ENCODE peak calls at places on chromosome 1, in ten cellular contexts. W is GM20000; K is activated T-cell treated with anti-CD3 and anti-CD28 coated beads for 1 hour; R is GM10248; H is erythroblast; D is Right ventricle myocardium superior; I is G401; J is CD4-positive, alpha-beta T cell; Q is endothelial cell; A is lung microvascular endothelial cell. G is an unnamed sample.

GRCh38 chr1:7644086-7644485 is 127.0 kb upstream of the VAMP3 start:
- DNase-seq in W (no peak), K (no peak), R (no peak), H (no peak), D (no peak), I (no peak), J (no peak), Q (no peak), A (no peak), G (no peak)

GRCh38 chr1:51990478-51990965 is at the start of gene RAB3B:
- DNase-seq in W (peak), K (peak), R (peak), H (peak), D (peak), I (peak), J (peak), Q (peak), A (peak), G (peak)

GRCh38 chr1:77016371-77016770 is 149.1 kb downstream of the ST6GALNAC5 start:
- DNase-seq in W (no peak), K (no peak), R (no peak), H (no peak), D (no peak), I (no peak), J (no peak), Q (no peak), A (no peak), G (no peak)

GRCh38 chr1:77378723-77379533 is 97.1 kb downstream of the AK5 start:
- DNase-seq in W (no peak), K (no peak), R (no peak), H (no peak), D (no peak), I (no peak), J (no peak), Q (no peak), A (peak), G (no peak)

GRCh38 chr1:180234369-180235076 is 4.5 kb downstream of the LHX4 start:
- DNase-seq in W (no peak), K (no peak), R (no peak), H (no peak), D (no peak), I (no peak), J (no peak), Q (peak), A (no peak), G (no peak)

GRCh38 chr1:25906644-25907300 is 553 bp upstream of the STMN1 start:
- DNase-seq in W (no peak), K (no peak), R (peak), H (peak), D (no peak), I (peak), J (no peak), Q (no peak), A (no peak), G (no peak)

GRCh38 chr1:79842811-79843210 is 836.3 kb upstream of the ADGRL4 start:
- DNase-seq in W (no peak), K (no peak), R (no peak), H (no peak), D (no peak), I (no peak), J (no peak), Q (no peak), A (no peak), G (no peak)

GRCh38 chr1:56032276-56032675 is 547.1 kb downstream of the PLPP3 start:
- DNase-seq in W (no peak), K (no peak), R (no peak), H (no peak), D (no peak), I (no peak), J (no peak), Q (no peak), A (no peak), G (no peak)

GRCh38 chr1:167210966-167211674 is 9.6 kb upstream of the POU2F1 start:
- DNase-seq in W (no peak), K (no peak), R (no peak), H (no peak), D (no peak), I (no peak), J (no peak), Q (no peak), A (no peak), G (no peak)

GRCh38 chr1:154445040-154445472 is 39.9 kb downstream of the IL6R start:
- DNase-seq in W (peak), K (no peak), R (peak), H (no peak), D (no peak), I (no peak), J (no peak), Q (no peak), A (no peak), G (no peak)

GRCh38 chr1:15352122-15352957 is 57.3 kb upstream of the EFHD2 start:
- DNase-seq in W (no peak), K (no peak), R (no peak), H (no peak), D (no peak), I (no peak), J (no peak), Q (no peak), A (peak), G (no peak)

GRCh38 chr1:172393354-172393753 is 27.1 kb upstream of the C1orf105 start:
- DNase-seq in W (no peak), K (no peak), R (peak), H (no peak), D (no peak), I (no peak), J (no peak), Q (no peak), A (no peak), G (peak)

GRCh38 chr1:108801101-108801500 is 54.6 kb downstream of the STXBP3 start:
- DNase-seq in W (no peak), K (no peak), R (no peak), H (no peak), D (no peak), I (no peak), J (no peak), Q (no peak), A (peak), G (no peak)

GRCh38 chr1:53339736-53340385 is 12.0 kb upstream of the LRP8 start:
- DNase-seq in W (no peak), K (no peak), R (no peak), H (no peak), D (no peak), I (no peak), J (no peak), Q (no peak), A (no peak), G (no peak)

GRCh38 chr1:175075572-175076568 is 8.2 kb downstream of the TNN start:
- DNase-seq in W (no peak), K (no peak), R (peak), H (no peak), D (no peak), I (no peak), J (no peak), Q (no peak), A (no peak), G (no peak)

GRCh38 chr1:209554761-209555611 is 28.5 kb upstream of the CAMK1G start:
- DNase-seq in W (no peak), K (no peak), R (no peak), H (peak), D (no peak), I (no peak), J (no peak), Q (no peak), A (no peak), G (no peak)

G was measured in Ammon's horn.